ENCODE peak calls at places on chromosomes 5 and 9, in five cellular contexts. One of them, this sample, is unnamed.

GRCh38 chr9:4235951-4236804 is 63.7 kb downstream of the GLIS3 start:
- DNase-seq in stimulated activated CD4-positive, alpha-beta T cell treated with anti-CD3 and anti-CD28 coated beads, Interleukin-15, amount 100 ng/mL, for 1 hour: no peak
- DNase-seq in Kasumi-1: no peak
- DNase-seq in progenitor cell of endocrine pancreas: peak; percentile 10
- DNase-seq in NCI-H1417: no peak
- DNase-seq in this sample: no peak

GRCh38 chr5:67799732-67800234 is 415.8 kb upstream of the PIK3R1 start:
- DNase-seq in Kasumi-1: no peak
- DNase-seq in stimulated activated CD4-positive, alpha-beta T cell treated with anti-CD3 and anti-CD28 coated beads, Interleukin-15, amount 100 ng/mL, for 1 hour: no peak
- DNase-seq in progenitor cell of endocrine pancreas: no peak
- DNase-seq in NCI-H1417: no peak
- DNase-seq in this sample: no peak

GRCh38 chr9:134378901-134379338 is 52.7 kb downstream of the RXRA start:
- DNase-seq in stimulated activated CD4-positive, alpha-beta T cell treated with anti-CD3 and anti-CD28 coated beads, Interleukin-15, amount 100 ng/mL, for 1 hour: no peak
- DNase-seq in NCI-H1417: peak; percentile 69
- DNase-seq in progenitor cell of endocrine pancreas: no peak
- DNase-seq in Kasumi-1: no peak
- DNase-seq in this sample: peak; percentile 58

GRCh38 chr5:53246042-53246836 is 136.7 kb upstream of the MOCS2 start:
- DNase-seq in Kasumi-1: no peak
- DNase-seq in progenitor cell of endocrine pancreas: no peak
- DNase-seq in NCI-H1417: no peak
- DNase-seq in stimulated activated CD4-positive, alpha-beta T cell treated with anti-CD3 and anti-CD28 coated beads, Interleukin-15, amount 100 ng/mL, for 1 hour: no peak
- DNase-seq in this sample: no peak

GRCh38 chr5:90184764-90185163 is 224.8 kb downstream of the CETN3 start:
- DNase-seq in stimulated activated CD4-positive, alpha-beta T cell treated with anti-CD3 and anti-CD28 coated beads, Interleukin-15, amount 100 ng/mL, for 1 hour: no peak
- DNase-seq in progenitor cell of endocrine pancreas: no peak
- DNase-seq in Kasumi-1: no peak
- DNase-seq in NCI-H1417: no peak
- DNase-seq in this sample: no peak

GRCh38 chr5:56961746-56962145 is 9.8 kb upstream of the MIER3 start:
- DNase-seq in Kasumi-1: no peak
- DNase-seq in NCI-H1417: no peak
- DNase-seq in stimulated activated CD4-positive, alpha-beta T cell treated with anti-CD3 and anti-CD28 coated beads, Interleukin-15, amount 100 ng/mL, for 1 hour: no peak
- DNase-seq in progenitor cell of endocrine pancreas: no peak
- DNase-seq in this sample: no peak

GRCh38 chr9:97811534-97812246 is 41.3 kb upstream of the FOXE1 start:
- DNase-seq in NCI-H1417: no peak
- DNase-seq in progenitor cell of endocrine pancreas: no peak
- DNase-seq in Kasumi-1: peak; percentile 14
- DNase-seq in stimulated activated CD4-positive, alpha-beta T cell treated with anti-CD3 and anti-CD28 coated beads, Interleukin-15, amount 100 ng/mL, for 1 hour: no peak
- DNase-seq in this sample: no peak

GRCh38 chr5:114449836-114450515 is 88.1 kb downstream of the KCNN2 start:
- DNase-seq in stimulated activated CD4-positive, alpha-beta T cell treated with anti-CD3 and anti-CD28 coated beads, Interleukin-15, amount 100 ng/mL, for 1 hour: no peak
- DNase-seq in progenitor cell of endocrine pancreas: peak; percentile 56
- DNase-seq in Kasumi-1: peak; percentile 73
- DNase-seq in NCI-H1417: peak; percentile 30
- DNase-seq in this sample: peak; percentile 74

GRCh38 chr5:90174236-90174635 is 235.3 kb downstream of the CETN3 start:
- DNase-seq in stimulated activated CD4-positive, alpha-beta T cell treated with anti-CD3 and anti-CD28 coated beads, Interleukin-15, amount 100 ng/mL, for 1 hour: no peak
- DNase-seq in progenitor cell of endocrine pancreas: no peak
- DNase-seq in NCI-H1417: no peak
- DNase-seq in Kasumi-1: no peak
- DNase-seq in this sample: no peak

GRCh38 chr5:141040093-141040762 is 10.9 kb upstream of the PCDHB1 start:
- DNase-seq in NCI-H1417: peak; percentile 76
- DNase-seq in Kasumi-1: no peak
- DNase-seq in progenitor cell of endocrine pancreas: peak; percentile 41
- DNase-seq in stimulated activated CD4-positive, alpha-beta T cell treated with anti-CD3 and anti-CD28 coated beads, Interleukin-15, amount 100 ng/mL, for 1 hour: no peak
- DNase-seq in this sample: peak; percentile 68

GRCh38 chr5:7763621-7764072 is 87.3 kb downstream of the CFAP90 start:
- DNase-seq in NCI-H1417: no peak
- DNase-seq in stimulated activated CD4-positive, alpha-beta T cell treated with anti-CD3 and anti-CD28 coated beads, Interleukin-15, amount 100 ng/mL, for 1 hour: no peak
- DNase-seq in Kasumi-1: no peak
- DNase-seq in progenitor cell of endocrine pancreas: no peak
- DNase-seq in this sample: no peak

GRCh38 chr5:43627028-43627427 is 24.0 kb downstream of the NNT start:
- DNase-seq in Kasumi-1: peak; percentile 83
- DNase-seq in progenitor cell of endocrine pancreas: no peak
- DNase-seq in stimulated activated CD4-positive, alpha-beta T cell treated with anti-CD3 and anti-CD28 coated beads, Interleukin-15, amount 100 ng/mL, for 1 hour: no peak
- DNase-seq in NCI-H1417: peak; percentile 23
- DNase-seq in this sample: peak; percentile 47

GRCh38 chr5:124752854-124753720 is 6.6 kb upstream of the ZNF608 start:
- DNase-seq in Kasumi-1: no peak
- DNase-seq in progenitor cell of endocrine pancreas: no peak
- DNase-seq in NCI-H1417: no peak
- DNase-seq in stimulated activated CD4-positive, alpha-beta T cell treated with anti-CD3 and anti-CD28 coated beads, Interleukin-15, amount 100 ng/mL, for 1 hour: no peak
- DNase-seq in this sample: no peak

GRCh38 chr5:77993141-77993540 is 217.0 kb upstream of the TBCA start:
- DNase-seq in NCI-H1417: peak; percentile 47
- DNase-seq in stimulated activated CD4-positive, alpha-beta T cell treated with anti-CD3 and anti-CD28 coated beads, Interleukin-15, amount 100 ng/mL, for 1 hour: no peak
- DNase-seq in Kasumi-1: no peak
- DNase-seq in progenitor cell of endocrine pancreas: no peak
- DNase-seq in this sample: no peak

GRCh38 chr9:70134360-70134759 is 90.7 kb downstream of the MAMDC2 start:
- DNase-seq in stimulated activated CD4-positive, alpha-beta T cell treated with anti-CD3 and anti-CD28 coated beads, Interleukin-15, amount 100 ng/mL, for 1 hour: no peak
- DNase-seq in NCI-H1417: no peak
- DNase-seq in Kasumi-1: no peak
- DNase-seq in progenitor cell of endocrine pancreas: no peak
- DNase-seq in this sample: no peak

GRCh38 chr9:129550199-129550839 is 70.6 kb downstream of the C9orf50 start:
- DNase-seq in stimulated activated CD4-positive, alpha-beta T cell treated with anti-CD3 and anti-CD28 coated beads, Interleukin-15, amount 100 ng/mL, for 1 hour: no peak
- DNase-seq in NCI-H1417: peak; percentile 71
- DNase-seq in Kasumi-1: no peak
- DNase-seq in progenitor cell of endocrine pancreas: peak; percentile 55
- DNase-seq in this sample: peak; percentile 90